ENCODE peak calls at places on chromosomes 7 and 10, in six cellular contexts. T, W, E, Q, B and A are unnamed samples.
A peak's percentile ranks its signal among the peaks of the same experiment; 100 is the strongest.

GRCh38 chr7:148866362-148866761 is 17.7 kb downstream of the EZH2 start:
- DNase-seq in E (no peak), T (no peak), B (no peak), W (no peak), Q (no peak), A (no peak)

GRCh38 chr7:45712872-45713668 is 138.9 kb downstream of the ADCY1 start:
- DNase-seq in W (no peak), B (no peak), T (no peak), Q (no peak), E (no peak), A (no peak)

GRCh38 chr7:147982307-147982706 is 608.3 kb upstream of the C7orf33 start:
- DNase-seq in Q (no peak), T (no peak), E (no peak), B (no peak), W (no peak), A (no peak)

GRCh38 chr10:128811943-128812342 is 655.1 kb upstream of the MGMT start:
- DNase-seq in B (no peak), E (no peak), W (no peak), Q (no peak), T (no peak), A (no peak)

GRCh38 chr7:121901026-121901425 is 28.1 kb downstream of the PTPRZ1 start:
- DNase-seq in W (peak; percentile 1), T (no peak), B (no peak), Q (no peak), E (no peak), A (no peak)

GRCh38 chr10:18505719-18506118 is 145.7 kb downstream of the NSUN6 start:
- DNase-seq in T (no peak), W (no peak), E (no peak), Q (no peak), B (no peak), A (no peak)

GRCh38 chr10:77602913-77603528 is 34.6 kb downstream of the KCNMA1 start:
- DNase-seq in W (no peak), B (peak; percentile 9), T (no peak), E (no peak), Q (no peak), A (no peak)

GRCh38 chr10:28331821-28332220 is 29.0 kb upstream of the MPP7 start:
- DNase-seq in W (no peak), B (peak; percentile 88), T (no peak), Q (no peak), E (no peak), A (no peak)

GRCh38 chr10:24751716-24752115 is 28.0 kb upstream of the ARHGAP21 start:
- DNase-seq in E (no peak), T (no peak), W (no peak), B (no peak), Q (no peak), A (no peak)

GRCh38 chr10:60480865-60481563 is 91.3 kb upstream of the ANK3 start:
- DNase-seq in B (peak; percentile 87), W (no peak), E (no peak), T (no peak), Q (no peak), A (peak; percentile 60)

GRCh38 chr10:27341001-27341400 is 100.4 kb upstream of the ACBD5 start:
- DNase-seq in B (no peak), E (no peak), T (no peak), Q (no peak), W (no peak), A (no peak)

GRCh38 chr10:77873558-77874380 is 52.8 kb downstream of the DLG5 start:
- DNase-seq in W (peak; percentile 74), B (peak; percentile 68), T (no peak), E (no peak), Q (peak; percentile 60), A (peak; percentile 89)

GRCh38 chr10:118423800-118424479 is 81.8 kb upstream of the FAM204A start:
- DNase-seq in W (peak; percentile 36), T (peak; percentile 91), B (peak; percentile 91), E (peak; percentile 86), Q (peak; percentile 82), A (peak; percentile 78)

GRCh38 chr7:75928600-75928939 is 13.6 kb downstream of the POR start:
- DNase-seq in Q (no peak), W (peak; percentile 71), E (no peak), T (no peak), B (no peak), A (no peak)

GRCh38 chr7:2497500-2498336 is 21.5 kb upstream of the GRIFIN start:
- DNase-seq in W (no peak), T (no peak), B (no peak), Q (no peak), E (no peak), A (no peak)

GRCh38 chr7:152543801-152544200 is 108.0 kb upstream of the KMT2C start:
- DNase-seq in E (no peak), T (no peak), B (peak; percentile 12), Q (no peak), W (no peak), A (no peak)

GRCh38 chr10:125209591-125210373 is 49.4 kb upstream of the CTBP2 start:
- DNase-seq in E (no peak), B (peak; percentile 49), W (no peak), T (no peak), Q (peak; percentile 36), A (no peak)

GRCh38 chr10:6722616-6723004 is 142.5 kb upstream of the PRKCQ start:
- DNase-seq in B (peak; percentile 77), Q (no peak), T (no peak), E (no peak), W (no peak), A (peak; percentile 70)

GRCh38 chr10:6726924-6727323 is 146.8 kb upstream of the PRKCQ start:
- DNase-seq in T (no peak), W (no peak), B (no peak), Q (no peak), E (no peak), A (no peak)

GRCh38 chr10:6716521-6716920 is 136.4 kb upstream of the PRKCQ start:
- DNase-seq in E (no peak), W (no peak), T (no peak), B (peak; percentile 85), Q (no peak), A (no peak)

GRCh38 chr10:6721964-6722615 is 142.0 kb upstream of the PRKCQ start:
- DNase-seq in W (no peak), Q (no peak), T (no peak), B (peak; percentile 94), E (no peak), A (peak; percentile 59)

DNA sequence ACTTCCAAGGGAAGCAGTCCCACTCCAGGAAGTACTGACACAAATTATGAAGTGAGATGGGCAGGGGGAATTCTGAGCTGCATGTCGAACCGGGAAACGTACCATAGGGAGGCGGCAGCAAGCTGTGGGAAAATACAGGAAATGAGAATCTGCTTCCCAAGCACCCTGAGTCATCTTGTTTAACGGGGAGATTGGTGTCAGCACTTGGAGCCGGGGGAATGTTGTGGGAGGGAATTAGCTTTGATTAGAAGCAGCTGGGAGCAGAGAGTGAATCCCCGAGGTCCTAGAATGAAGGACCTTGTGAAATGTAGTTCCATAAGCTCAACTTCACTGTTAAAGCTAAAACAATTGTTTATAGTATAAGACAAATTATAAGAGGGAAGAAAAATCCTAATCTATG is 141.4 kb upstream of the PRKCQ start:
- DNase-seq in T (no peak), B (peak; percentile 98), Q (no peak), W (no peak), E (no peak), A (peak; percentile 37)
- TF ChIP-seq CTCF in T (no peak), B (peak; percentile 60), Q (no peak), W (no peak), E (peak; percentile 45), A (no peak)

DNA sequence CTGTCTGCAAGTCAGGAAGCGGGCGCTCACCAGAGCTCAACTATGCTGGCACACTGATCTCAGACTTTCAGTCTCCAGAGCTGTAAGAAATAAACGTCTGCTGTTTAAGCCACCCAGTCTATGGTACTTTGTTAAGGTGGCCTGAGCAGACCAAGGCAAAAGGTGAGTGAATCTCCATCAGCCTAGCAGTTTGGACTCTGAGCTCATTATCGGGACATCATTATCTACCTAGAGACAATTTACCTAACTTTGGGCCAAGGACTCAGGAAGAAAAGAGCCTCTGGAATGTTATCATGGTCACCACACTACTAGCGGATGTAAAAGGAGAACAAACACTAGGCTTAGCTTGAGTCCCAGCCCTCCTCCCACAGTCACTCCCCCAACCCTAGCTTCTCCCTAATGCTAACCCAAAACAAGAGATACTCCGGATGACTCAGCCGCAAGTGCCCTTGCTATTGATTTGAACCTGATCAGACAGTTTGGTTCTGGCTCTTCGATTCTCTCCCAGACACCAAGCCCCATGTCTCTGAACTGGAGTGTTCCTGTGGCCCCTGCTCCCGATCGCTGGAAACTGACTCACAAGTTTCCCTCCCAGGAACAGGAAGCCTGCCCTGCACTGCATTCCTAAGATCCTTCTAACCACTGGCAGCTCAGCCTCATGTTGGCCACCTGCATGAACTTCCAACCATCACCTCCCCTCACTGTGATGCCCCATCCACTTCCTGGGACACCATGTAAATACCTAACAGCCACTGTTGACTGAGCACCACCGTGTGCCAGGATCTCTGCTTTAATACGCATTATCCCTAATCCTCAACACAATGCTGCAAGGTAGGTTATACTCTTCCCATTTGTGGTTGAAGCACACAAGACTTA is 34.5 kb downstream of the CREB3L2 start:
- DNase-seq in W (no peak), B (peak; percentile 83), Q (no peak), E (no peak), T (peak; percentile 74), A (peak; percentile 28)
- TF ChIP-seq CTCF in W (no peak), B (no peak), Q (no peak), E (no peak), T (no peak), A (no peak)

GRCh38 chr10:15579605-15580004 is 140.1 kb downstream of the ITGA8 start:
- DNase-seq in W (no peak), B (peak; percentile 40), E (no peak), T (no peak), Q (no peak), A (no peak)

GRCh38 chr10:15588635-15589081 is 131.1 kb downstream of the ITGA8 start:
- DNase-seq in W (no peak), E (no peak), T (no peak), Q (no peak), B (peak; percentile 58), A (no peak)

GRCh38 chr10:15587271-15587670 is 132.5 kb downstream of the ITGA8 start:
- DNase-seq in W (no peak), Q (no peak), T (no peak), B (no peak), E (no peak), A (no peak)

GRCh38 chr10:15589109-15589508 is 130.6 kb downstream of the ITGA8 start:
- DNase-seq in T (no peak), E (no peak), B (peak; percentile 16), Q (no peak), W (no peak), A (no peak)

GRCh38 chr10:15585303-15585715 is 134.4 kb downstream of the ITGA8 start:
- DNase-seq in E (peak; percentile 67), B (peak; percentile 65), W (peak; percentile 45), Q (peak; percentile 32), T (peak; percentile 72), A (peak; percentile 52)
- TF ChIP-seq CTCF in E (peak; percentile 85), B (peak; percentile 79), W (peak; percentile 71), Q (no peak), T (peak; percentile 87), A (peak; percentile 34)

GRCh38 chr7:115122388-115122787 is 200.5 kb downstream of the MDFIC start:
- DNase-seq in B (no peak), T (no peak), E (no peak), Q (no peak), W (no peak), A (no peak)

GRCh38 chr7:115113776-115114175 is 191.9 kb downstream of the MDFIC start:
- DNase-seq in W (no peak), B (no peak), Q (no peak), T (no peak), E (no peak), A (peak; percentile 43)

GRCh38 chr7:115117748-115118147 is 195.9 kb downstream of the MDFIC start:
- DNase-seq in Q (no peak), E (no peak), T (no peak), W (no peak), B (no peak), A (no peak)

GRCh38 chr7:115113131-115113530 is 191.2 kb downstream of the MDFIC start:
- DNase-seq in B (no peak), T (no peak), Q (no peak), E (no peak), W (no peak), A (no peak)

GRCh38 chr7:115116773-115117715 is 195.2 kb downstream of the MDFIC start:
- DNase-seq in T (no peak), Q (no peak), B (no peak), E (no peak), W (no peak), A (no peak)
- TF ChIP-seq CTCF in T (no peak), Q (no peak), B (no peak), E (no peak), W (no peak), A (no peak)